ENCODE peak calls at places on chromosome 20, in nine cellular contexts. M is SJSA1; C is dorsolateral prefrontal cortex; U is T1000; H is IMR-90; T is endothelial cell; S is fibroblast of the conjunctiva; I is activated T-cell treated with anti-CD3 and anti-CD28 coated beads, Interleukin-2, amount 50 U/mL, for 72 hours; A is LHCN-M2. D is an unnamed sample.

GRCh38 chr20:23120936-23121765 is 35.0 kb upstream of the CD93 start:
- DNase-seq in M (no peak), C (no peak), U (no peak), H (no peak), T (no peak), S (no peak), I (no peak), A (no peak), D (no peak)

GRCh38 chr20:24768226-24768625 is 180.8 kb upstream of the CST7 start:
- DNase-seq in M (peak), C (peak), U (no peak), H (no peak), T (peak), S (no peak), I (no peak), A (no peak), D (no peak)

GRCh38 chr20:38842558-38842981 is 37.1 kb downstream of the PPP1R16B start:
- DNase-seq in M (no peak), C (no peak), U (no peak), H (no peak), T (no peak), S (no peak), I (peak), A (no peak), D (no peak)

GRCh38 chr20:43361526-43361925 is 96.2 kb upstream of the SRSF6 start:
- DNase-seq in M (no peak), C (no peak), U (no peak), H (no peak), T (no peak), S (no peak), I (no peak), A (no peak), D (no peak)

GRCh38 chr20:21505810-21506530 is 7.9 kb downstream of the NKX2-2 start:
- DNase-seq in M (no peak), C (no peak), U (no peak), H (peak), T (peak), S (no peak), I (peak), A (peak), D (no peak)

GRCh38 chr20:59043698-59044097 is 1.1 kb upstream of the PRELID3B start:
- DNase-seq in M (no peak), C (no peak), U (no peak), H (no peak), T (no peak), S (no peak), I (peak), A (no peak), D (no peak)

GRCh38 chr20:40810336-40810735 is 121.3 kb upstream of the MAFB start:
- DNase-seq in M (no peak), C (no peak), U (no peak), H (no peak), T (no peak), S (no peak), I (no peak), A (no peak), D (no peak)

GRCh38 chr20:62301111-62301668 is 1.6 kb upstream of the ADRM1 start:
- DNase-seq in M (no peak), C (no peak), U (no peak), H (no peak), T (no peak), S (no peak), I (no peak), A (no peak), D (no peak)

GRCh38 chr20:37902504-37903313 is at the start of gene VSTM2L:
- DNase-seq in M (peak), C (peak), U (no peak), H (peak), T (peak), S (peak), I (peak), A (peak), D (peak)

GRCh38 chr20:5947276-5947675 is 3.1 kb downstream of the TRMT6 start:
- DNase-seq in M (no peak), C (no peak), U (no peak), H (no peak), T (no peak), S (no peak), I (peak), A (peak), D (no peak)

GRCh38 chr20:56468317-56469076 is at the start of gene RTF2:
- DNase-seq in M (peak), C (peak), U (peak), H (peak), T (peak), S (peak), I (peak), A (peak), D (peak)

GRCh38 chr20:31906001-31906400 is 35.6 kb downstream of the TTLL9 start:
- DNase-seq in M (no peak), C (no peak), U (no peak), H (no peak), T (no peak), S (no peak), I (no peak), A (no peak), D (no peak)

GRCh38 chr20:23069073-23069472 is 17.1 kb downstream of the CD93 start:
- DNase-seq in M (no peak), C (no peak), U (no peak), H (no peak), T (no peak), S (no peak), I (no peak), A (no peak), D (no peak)

GRCh38 chr20:51914758-51915157 is 112.4 kb upstream of the SALL4 start:
- DNase-seq in M (no peak), C (no peak), U (no peak), H (no peak), T (no peak), S (no peak), I (no peak), A (no peak), D (no peak)

GRCh38 chr20:31712564-31713311 is 9.9 kb downstream of the BCL2L1 start:
- DNase-seq in M (peak), C (peak), U (peak), H (peak), T (no peak), S (peak), I (no peak), A (peak), D (no peak)

GRCh38 chr20:1313236-1313964 is 15.5 kb downstream of the SDCBP2 start:
- DNase-seq in M (peak), C (peak), U (no peak), H (peak), T (peak), S (peak), I (peak), A (peak), D (peak)

GRCh38 chr20:15613530-15613929 is 959.7 kb downstream of the KIF16B start:
- DNase-seq in M (no peak), C (no peak), U (no peak), H (peak), T (no peak), S (no peak), I (no peak), A (no peak), D (peak)

GRCh38 chr20:63768591-63769515 is 29.3 kb downstream of the SLC2A4RG start:
- DNase-seq in M (no peak), C (no peak), U (no peak), H (no peak), T (no peak), S (no peak), I (no peak), A (no peak), D (no peak)

GRCh38 chr20:31695849-31696804 is 26.5 kb downstream of the BCL2L1 start:
- DNase-seq in M (peak), C (no peak), U (no peak), H (peak), T (no peak), S (peak), I (no peak), A (peak), D (peak)

D was measured in stromal cell of bone marrow.